ENCODE peak calls at places on chromosomes 3 and 15, in four cellular contexts. B, P, Z and A are unnamed samples.

GRCh38 chr15:80711886-80712285 is 16.8 kb downstream of the ABHD17C start:
- DNase-seq in B (no peak), Z (no peak), P (no peak), A (no peak)

GRCh38 chr15:45921978-45922377 is 287.1 kb downstream of the SQOR start:
- DNase-seq in B (no peak), Z (no peak), P (no peak), A (no peak)

GRCh38 chr15:66827698-66828055 is 125.6 kb downstream of the SMAD6 start:
- DNase-seq in Z (no peak), P (no peak), B (no peak), A (no peak)

GRCh38 chr3:112005091-112005672 is 6.5 kb downstream of the TAGLN3 start:
- DNase-seq in P (no peak), B (no peak), Z (peak; percentile 39), A (no peak)

GRCh38 chr3:87791248-87792027 is 267.4 kb downstream of the CGGBP1 start:
- DNase-seq in Z (no peak), B (no peak), P (no peak), A (no peak)

GRCh38 chr15:98843844-98844243 is 163.7 kb downstream of the PGPEP1L start:
- DNase-seq in Z (no peak), B (no peak), P (no peak), A (no peak)

GRCh38 chr15:65979316-65979715 is 110.0 kb downstream of the RAB11A start:
- DNase-seq in Z (no peak), B (no peak), P (no peak), A (no peak)

GRCh38 chr15:74184582-74185091 is 11.1 kb downstream of the ISLR start:
- DNase-seq in B (no peak), Z (peak; percentile 60), P (no peak), A (no peak)

GRCh38 chr3:133703915-133704314 is 42.2 kb upstream of the TOPBP1 start:
- DNase-seq in B (no peak), Z (no peak), P (no peak), A (no peak)

GRCh38 chr3:45343947-45344346 is 44.4 kb upstream of the LARS2 start:
- DNase-seq in Z (peak; percentile 48), P (peak; percentile 13), B (peak; percentile 88), A (no peak)

GRCh38 chr3:133895208-133896001 is at the start of gene RAB6B:
- DNase-seq in P (peak; percentile 89), B (peak; percentile 75), Z (no peak), A (no peak)

GRCh38 chr3:54853573-54854404 is 74.1 kb downstream of the LRTM1 start:
- DNase-seq in Z (peak; percentile 62), B (peak; percentile 65), P (peak; percentile 91), A (no peak)

GRCh38 chr15:25192651-25193050 is 237.9 kb downstream of the SNRPN start:
- DNase-seq in B (no peak), P (no peak), Z (no peak), A (no peak)
- H3K9me3 ChIP-seq in B (no peaks in the 10 kb centered on the region), P (no peaks in the 10 kb centered on the region), Z (no peaks in the 10 kb centered on the region), A (peaks cover 26% of the 10 kb centered on the region)

DNA sequence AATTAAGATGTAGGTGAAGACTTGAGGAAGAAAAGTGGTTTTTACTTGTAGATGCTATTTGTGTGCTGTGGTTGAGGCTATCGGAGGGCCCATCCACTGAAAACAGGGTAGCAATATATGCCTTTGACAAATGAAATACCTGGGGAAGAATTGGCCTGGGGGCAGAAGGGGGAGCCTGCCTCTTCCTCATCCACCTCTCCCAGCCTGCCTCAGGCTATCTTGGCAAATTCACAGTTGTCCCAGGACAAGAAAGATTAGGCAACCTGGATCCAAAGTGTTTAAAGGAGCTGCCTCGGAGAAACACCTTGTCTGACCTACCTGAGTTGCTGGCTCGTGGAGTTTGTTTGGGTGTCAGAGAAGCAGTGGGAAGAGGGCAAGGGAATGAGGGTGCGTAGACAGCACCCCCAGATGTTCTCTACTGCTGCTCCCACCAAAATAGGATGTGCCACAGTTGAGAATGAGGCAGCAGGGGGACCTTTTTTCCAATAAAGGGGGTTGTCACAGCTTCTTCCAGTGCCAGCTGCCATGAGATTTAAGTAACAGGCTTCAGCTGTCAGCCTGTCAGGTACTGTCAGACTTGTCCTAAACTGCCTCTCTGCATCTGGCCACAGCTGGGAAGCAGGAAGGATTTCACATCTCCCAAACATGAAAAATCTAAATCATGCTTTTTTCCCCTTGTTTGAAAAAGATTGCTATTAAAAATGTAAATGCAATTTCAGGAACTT is 9.2 kb downstream of the PLEKHO2 start:
- DNase-seq in Z (no peak), B (no peak), P (peak; percentile 3), A (no peak)
- H3K9ac ChIP-seq in Z (no peak overlapping the region), B (no peak overlapping the region), P (no peak overlapping the region), A (no peak overlapping the region)

DNA sequence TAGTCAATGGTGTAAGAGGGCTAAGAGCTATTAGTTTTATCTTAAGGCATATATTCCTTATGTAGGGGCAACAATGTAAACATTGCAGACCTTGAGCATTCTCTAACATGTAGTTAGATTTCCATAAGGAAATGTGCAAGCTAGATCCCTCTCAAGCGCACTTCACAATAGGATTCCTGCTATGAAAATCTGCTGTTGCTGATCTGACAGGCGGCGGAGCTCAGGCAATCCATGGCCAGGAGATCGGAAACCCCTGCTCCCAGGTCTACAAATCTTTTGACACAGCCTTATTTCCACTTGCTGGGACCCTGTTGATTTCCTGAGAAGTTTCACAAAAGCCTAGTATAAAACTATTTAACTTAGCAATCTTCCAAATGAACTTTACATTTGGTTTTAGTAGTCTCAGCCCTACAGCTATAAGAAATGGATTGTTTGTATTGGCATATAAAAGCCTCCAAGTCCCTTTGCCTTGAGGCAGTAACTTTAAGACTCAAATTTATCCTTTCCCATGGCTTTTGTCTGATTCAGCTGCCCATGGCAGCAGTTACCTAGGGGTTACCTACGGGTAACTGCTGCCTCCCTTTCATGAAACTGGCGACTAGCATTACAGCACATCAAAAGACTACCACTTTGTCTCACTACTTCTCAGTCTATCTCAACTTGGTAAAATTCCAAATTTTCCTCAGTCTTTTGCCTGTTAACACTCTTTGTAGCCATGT is 22.7 kb downstream of the TRA2B start:
- DNase-seq in P (no peak), Z (no peak), B (no peak), A (no peak)
- H3K36me3 ChIP-seq in P (peaks cover 39% of the 10 kb centered on the region), Z (peaks cover 60% of the 10 kb centered on the region), B (peaks cover 64% of the 10 kb centered on the region), A (peaks cover 22% of the 10 kb centered on the region)

GRCh38 chr3:53175613-53176537 is 14.9 kb downstream of the PRKCD start:
- DNase-seq in Z (no peak), P (no peak), B (no peak), A (no peak)
- H3K9me3 ChIP-seq in Z (no peaks in the 10 kb centered on the region), P (no peaks in the 10 kb centered on the region), B (no peaks in the 10 kb centered on the region), A (no peaks in the 10 kb centered on the region)